ENCODE peak calls at places on chromosome 15, in eight cellular contexts. F, M, J, W, Y, X, K and I are unnamed samples.

GRCh38 chr15:31483053-31483923 is 156.7 kb downstream of the KLF13 start:
- DNase-seq in W (no peak), J (no peak), F (no peak), M (peak), K (no peak), Y (peak), X (no peak), I (peak)

GRCh38 chr15:99682455-99682854 is 50.8 kb downstream of the LYSMD4 start:
- DNase-seq in J (peak), Y (no peak), M (peak), F (no peak), X (peak), K (peak), W (no peak), I (no peak)

GRCh38 chr15:75425966-75426500 is 25.5 kb downstream of the SIN3A start:
- DNase-seq in J (no peak), F (no peak), Y (no peak), X (no peak), K (no peak), M (no peak), W (no peak), I (no peak)

GRCh38 chr15:84079885-84080777 is 155.4 kb upstream of the GOLGA6L4 start:
- DNase-seq in J (no peak), K (no peak), X (no peak), W (peak), F (peak), M (peak), Y (peak), I (peak)

GRCh38 chr15:43513550-43513949 is 3.9 kb upstream of the MAP1A start:
- DNase-seq in Y (no peak), M (no peak), K (no peak), X (no peak), W (no peak), J (peak), F (no peak), I (no peak)

GRCh38 chr15:29438714-29439076 is 169.1 kb upstream of the NSMCE3 start:
- DNase-seq in M (peak), J (no peak), W (no peak), F (no peak), K (no peak), X (no peak), Y (no peak), I (no peak)

GRCh38 chr15:81442454-81442853 is 68.4 kb upstream of the TMC3 start:
- DNase-seq in Y (no peak), X (no peak), W (no peak), M (no peak), J (no peak), F (no peak), K (no peak), I (no peak)

GRCh38 chr15:27639595-27639994 is 459.5 kb downstream of the OCA2 start:
- DNase-seq in Y (no peak), M (no peak), W (no peak), K (no peak), J (no peak), F (no peak), X (no peak), I (no peak)

GRCh38 chr15:34853001-34853758 is 57.8 kb upstream of the ACTC1 start:
- DNase-seq in W (no peak), X (no peak), J (peak), K (no peak), M (no peak), F (no peak), Y (no peak), I (no peak)

GRCh38 chr15:66196565-66196964 is 57.0 kb downstream of the MEGF11 start:
- DNase-seq in X (peak), W (no peak), J (peak), Y (no peak), F (no peak), K (no peak), M (peak), I (no peak)

GRCh38 chr15:60155661-60156060 is 151.6 kb downstream of the FOXB1 start:
- DNase-seq in J (peak), K (peak), M (peak), X (peak), W (no peak), Y (no peak), F (no peak), I (no peak)

GRCh38 chr15:73906346-73907017 is 19.8 kb upstream of the LOXL1 start:
- DNase-seq in J (peak), M (no peak), F (no peak), W (no peak), X (peak), K (no peak), Y (no peak), I (no peak)